ENCODE peak calls at places on chromosomes 3 and 15, in nine cellular contexts. One of them, this sample, is unnamed.

GRCh38 chr3:68631810-68632545 is 300.4 kb downstream of the TAFA4 start:
- DNase-seq in fibroblast of the aortic adventitia: no peak
- DNase-seq in astrocyte of the spinal cord: no peak
- DNase-seq in endodermal cell: peak
- DNase-seq in uterus: no peak
- DNase-seq in ascending aorta: no peak
- DNase-seq in ovary: no peak
- DNase-seq in thoracic aorta: no peak
- DNase-seq in A549: no peak
- DNase-seq in this sample: no peak

GRCh38 chr3:4355401-4356224 is 52.4 kb downstream of the SETMAR start:
- DNase-seq in ovary: peak
- DNase-seq in fibroblast of the aortic adventitia: no peak
- DNase-seq in astrocyte of the spinal cord: no peak
- DNase-seq in endodermal cell: no peak
- DNase-seq in uterus: peak
- DNase-seq in A549: no peak
- DNase-seq in ascending aorta: no peak
- DNase-seq in thoracic aorta: no peak
- DNase-seq in this sample: no peak

GRCh38 chr3:74756586-74756985 is 142.1 kb upstream of the CNTN3 start:
- DNase-seq in astrocyte of the spinal cord: no peak
- DNase-seq in A549: no peak
- DNase-seq in endodermal cell: no peak
- DNase-seq in uterus: no peak
- DNase-seq in ovary: no peak
- DNase-seq in ascending aorta: no peak
- DNase-seq in thoracic aorta: no peak
- DNase-seq in fibroblast of the aortic adventitia: no peak
- DNase-seq in this sample: no peak

GRCh38 chr3:137554242-137554641 is 209.9 kb upstream of the SOX14 start:
- DNase-seq in astrocyte of the spinal cord: no peak
- DNase-seq in A549: no peak
- DNase-seq in ovary: no peak
- DNase-seq in fibroblast of the aortic adventitia: no peak
- DNase-seq in thoracic aorta: no peak
- DNase-seq in uterus: no peak
- DNase-seq in ascending aorta: no peak
- DNase-seq in endodermal cell: no peak
- DNase-seq in this sample: no peak

GRCh38 chr15:33913459-33913858 is 54.8 kb upstream of the CHRM5 start:
- DNase-seq in fibroblast of the aortic adventitia: peak
- DNase-seq in uterus: no peak
- DNase-seq in ascending aorta: no peak
- DNase-seq in A549: no peak
- DNase-seq in endodermal cell: no peak
- DNase-seq in thoracic aorta: no peak
- DNase-seq in ovary: no peak
- DNase-seq in astrocyte of the spinal cord: no peak
- DNase-seq in this sample: no peak

GRCh38 chr3:173778246-173778645 is 380.7 kb downstream of the NLGN1 start:
- DNase-seq in thoracic aorta: no peak
- DNase-seq in endodermal cell: no peak
- DNase-seq in astrocyte of the spinal cord: no peak
- DNase-seq in ascending aorta: no peak
- DNase-seq in uterus: no peak
- DNase-seq in ovary: no peak
- DNase-seq in fibroblast of the aortic adventitia: no peak
- DNase-seq in A549: no peak
- DNase-seq in this sample: no peak

GRCh38 chr3:172061724-172062184 is 22.4 kb downstream of the FNDC3B start:
- DNase-seq in ascending aorta: no peak
- DNase-seq in endodermal cell: no peak
- DNase-seq in uterus: no peak
- DNase-seq in thoracic aorta: no peak
- DNase-seq in astrocyte of the spinal cord: peak
- DNase-seq in A549: no peak
- DNase-seq in ovary: no peak
- DNase-seq in fibroblast of the aortic adventitia: peak
- DNase-seq in this sample: peak

GRCh38 chr15:38299216-38299615 is 46.6 kb downstream of the SPRED1 start:
- DNase-seq in endodermal cell: no peak
- DNase-seq in A549: no peak
- DNase-seq in thoracic aorta: no peak
- DNase-seq in astrocyte of the spinal cord: peak
- DNase-seq in ascending aorta: no peak
- DNase-seq in ovary: no peak
- DNase-seq in uterus: no peak
- DNase-seq in fibroblast of the aortic adventitia: peak
- DNase-seq in this sample: peak

GRCh38 chr3:108070356-108070755 is 20.5 kb downstream of the CD47 start:
- DNase-seq in endodermal cell: no peak
- DNase-seq in uterus: no peak
- DNase-seq in A549: no peak
- DNase-seq in thoracic aorta: no peak
- DNase-seq in astrocyte of the spinal cord: no peak
- DNase-seq in ascending aorta: no peak
- DNase-seq in ovary: no peak
- DNase-seq in fibroblast of the aortic adventitia: no peak
- DNase-seq in this sample: no peak

GRCh38 chr15:97984157-97984556 is 23.7 kb downstream of the ARRDC4 start:
- DNase-seq in fibroblast of the aortic adventitia: peak
- DNase-seq in uterus: no peak
- DNase-seq in thoracic aorta: no peak
- DNase-seq in astrocyte of the spinal cord: no peak
- DNase-seq in endodermal cell: no peak
- DNase-seq in ascending aorta: no peak
- DNase-seq in A549: no peak
- DNase-seq in ovary: no peak
- DNase-seq in this sample: peak

GRCh38 chr15:58212909-58213526 is 74.8 kb downstream of the AQP9 start:
- DNase-seq in astrocyte of the spinal cord: peak
- DNase-seq in A549: peak
- DNase-seq in fibroblast of the aortic adventitia: peak
- DNase-seq in ovary: peak
- DNase-seq in endodermal cell: no peak
- DNase-seq in uterus: no peak
- DNase-seq in thoracic aorta: no peak
- DNase-seq in ascending aorta: no peak
- DNase-seq in this sample: peak

GRCh38 chr3:50675179-50676030 is 678 bp downstream of the DOCK3 start:
- DNase-seq in A549: no peak
- DNase-seq in endodermal cell: peak
- DNase-seq in ovary: no peak
- DNase-seq in astrocyte of the spinal cord: no peak
- DNase-seq in thoracic aorta: no peak
- DNase-seq in ascending aorta: no peak
- DNase-seq in fibroblast of the aortic adventitia: no peak
- DNase-seq in uterus: no peak
- DNase-seq in this sample: no peak

GRCh38 chr3:137035631-137036030 is 77.8 kb downstream of the IL20RB start:
- DNase-seq in thoracic aorta: no peak
- DNase-seq in ovary: no peak
- DNase-seq in ascending aorta: no peak
- DNase-seq in astrocyte of the spinal cord: no peak
- DNase-seq in endodermal cell: peak
- DNase-seq in uterus: no peak
- DNase-seq in fibroblast of the aortic adventitia: no peak
- DNase-seq in A549: peak
- DNase-seq in this sample: no peak

GRCh38 chr3:196246612-196247308 is 30.4 kb downstream of the SLC51A start:
- DNase-seq in astrocyte of the spinal cord: peak
- DNase-seq in endodermal cell: no peak
- DNase-seq in uterus: no peak
- DNase-seq in ovary: no peak
- DNase-seq in fibroblast of the aortic adventitia: peak
- DNase-seq in thoracic aorta: no peak
- DNase-seq in ascending aorta: no peak
- DNase-seq in A549: no peak
- DNase-seq in this sample: peak

GRCh38 chr3:16305121-16305541 is 40.1 kb downstream of the OXNAD1 start:
- DNase-seq in thoracic aorta: no peak
- DNase-seq in fibroblast of the aortic adventitia: no peak
- DNase-seq in A549: no peak
- DNase-seq in ovary: no peak
- DNase-seq in ascending aorta: no peak
- DNase-seq in endodermal cell: no peak
- DNase-seq in uterus: no peak
- DNase-seq in astrocyte of the spinal cord: no peak
- DNase-seq in this sample: no peak

GRCh38 chr3:51384145-51384729 is 854 bp upstream of the MANF start:
- DNase-seq in endodermal cell: no peak
- DNase-seq in uterus: no peak
- DNase-seq in A549: no peak
- DNase-seq in thoracic aorta: no peak
- DNase-seq in astrocyte of the spinal cord: no peak
- DNase-seq in ovary: peak
- DNase-seq in fibroblast of the aortic adventitia: no peak
- DNase-seq in ascending aorta: no peak
- DNase-seq in this sample: peak

GRCh38 chr3:167032267-167032876 is 347.7 kb downstream of the ZBBX start:
- DNase-seq in thoracic aorta: no peak
- DNase-seq in fibroblast of the aortic adventitia: peak
- DNase-seq in A549: no peak
- DNase-seq in uterus: no peak
- DNase-seq in endodermal cell: no peak
- DNase-seq in ovary: no peak
- DNase-seq in ascending aorta: no peak
- DNase-seq in astrocyte of the spinal cord: peak
- DNase-seq in this sample: peak

GRCh38 chr3:157089455-157090221 is 70.3 kb downstream of the CCNL1 start:
- DNase-seq in thoracic aorta: no peak
- DNase-seq in A549: no peak
- DNase-seq in ascending aorta: no peak
- DNase-seq in uterus: peak
- DNase-seq in astrocyte of the spinal cord: no peak
- DNase-seq in ovary: peak
- DNase-seq in fibroblast of the aortic adventitia: peak
- DNase-seq in endodermal cell: no peak
- DNase-seq in this sample: no peak

GRCh38 chr3:125032100-125032643 is 23.6 kb downstream of the HEG1 start:
- DNase-seq in A549: no peak
- DNase-seq in ovary: no peak
- DNase-seq in fibroblast of the aortic adventitia: no peak
- DNase-seq in uterus: no peak
- DNase-seq in endodermal cell: peak
- DNase-seq in astrocyte of the spinal cord: no peak
- DNase-seq in ascending aorta: no peak
- DNase-seq in thoracic aorta: no peak
- DNase-seq in this sample: no peak

GRCh38 chr3:30518201-30518864 is 88.1 kb upstream of the TGFBR2 start:
- DNase-seq in thoracic aorta: peak
- DNase-seq in uterus: peak
- DNase-seq in ovary: peak
- DNase-seq in astrocyte of the spinal cord: peak
- DNase-seq in A549: peak
- DNase-seq in ascending aorta: no peak
- DNase-seq in fibroblast of the aortic adventitia: peak
- DNase-seq in endodermal cell: no peak
- DNase-seq in this sample: peak

DNA sequence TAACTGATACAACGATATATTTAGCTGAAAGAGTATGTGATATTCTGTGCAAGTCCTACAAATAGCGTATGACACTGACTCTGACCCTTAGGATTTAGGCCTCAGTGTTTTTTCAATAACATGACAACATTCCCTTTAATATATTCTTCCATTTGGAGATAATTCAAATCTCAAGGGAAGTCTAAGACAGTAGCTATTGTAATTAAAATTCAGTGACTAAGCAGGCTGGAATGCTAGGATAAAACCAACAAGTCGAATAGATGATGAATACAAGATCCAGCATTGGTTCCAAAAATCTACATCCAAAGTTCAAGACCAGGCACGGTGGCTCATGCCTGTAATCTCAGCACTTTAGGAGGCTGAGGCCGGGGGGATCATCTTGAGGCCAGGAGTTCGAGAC is 56.2 kb downstream of the QTRT2 start:
- DNase-seq in astrocyte of the spinal cord: no peak
- DNase-seq in ovary: no peak
- DNase-seq in A549: no peak
- DNase-seq in ascending aorta: no peak
- DNase-seq in thoracic aorta: no peak
- DNase-seq in endodermal cell: no peak
- DNase-seq in fibroblast of the aortic adventitia: peak
- DNase-seq in uterus: no peak
- DNase-seq in this sample: peak
- TF ChIP-seq CTCF in astrocyte of the spinal cord: no peak
- TF ChIP-seq CTCF in ovary: no peak
- TF ChIP-seq CTCF in A549: no peak
- TF ChIP-seq CTCF in ascending aorta: no peak
- TF ChIP-seq CTCF in thoracic aorta: no peak
- TF ChIP-seq CTCF in endodermal cell: no peak
- TF ChIP-seq CTCF in fibroblast of the aortic adventitia: no peak
- TF ChIP-seq CTCF in uterus: no peak
- TF ChIP-seq CTCF in this sample: no peak

DNA sequence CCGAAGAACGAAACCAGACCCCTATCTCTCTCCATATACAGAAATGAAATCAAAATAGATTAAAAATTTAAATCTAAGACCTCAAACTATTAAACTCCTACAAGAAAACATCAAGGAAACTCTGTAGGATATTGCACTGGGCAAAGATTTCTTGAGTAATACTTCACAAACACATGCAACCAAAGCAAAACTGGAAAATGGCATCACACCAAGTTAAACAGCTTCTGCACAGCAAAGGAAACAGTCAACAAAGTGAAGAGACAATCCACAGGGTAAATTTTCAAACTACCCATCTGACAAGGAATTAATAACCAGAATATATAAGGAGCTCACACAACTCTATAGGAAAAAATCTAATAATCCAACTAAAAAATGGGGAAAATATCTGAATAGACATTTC is 29.4 kb downstream of the CCK start:
- DNase-seq in A549: no peak
- DNase-seq in fibroblast of the aortic adventitia: no peak
- DNase-seq in uterus: no peak
- DNase-seq in thoracic aorta: no peak
- DNase-seq in ovary: no peak
- DNase-seq in endodermal cell: no peak
- DNase-seq in astrocyte of the spinal cord: no peak
- DNase-seq in ascending aorta: no peak
- DNase-seq in this sample: no peak
- H3K4me3 ChIP-seq in A549: no peak
- H3K4me3 ChIP-seq in fibroblast of the aortic adventitia: no peak
- H3K4me3 ChIP-seq in uterus: no peak
- H3K4me3 ChIP-seq in thoracic aorta: no peak
- H3K4me3 ChIP-seq in ovary: no peak
- H3K4me3 ChIP-seq in endodermal cell: no peak
- H3K4me3 ChIP-seq in astrocyte of the spinal cord: no peak
- H3K4me3 ChIP-seq in ascending aorta: no peak
- H3K4me3 ChIP-seq in this sample: no peak

GRCh38 chr15:65385868-65386253 is 8.1 kb upstream of the IGDCC3 start:
- DNase-seq in ascending aorta: no peak
- DNase-seq in ovary: peak
- DNase-seq in fibroblast of the aortic adventitia: peak
- DNase-seq in uterus: peak
- DNase-seq in astrocyte of the spinal cord: no peak
- DNase-seq in thoracic aorta: no peak
- DNase-seq in endodermal cell: no peak
- DNase-seq in A549: no peak
- DNase-seq in this sample: no peak
- TF ChIP-seq CTCF in ascending aorta: no peak
- TF ChIP-seq CTCF in ovary: no peak
- TF ChIP-seq CTCF in fibroblast of the aortic adventitia: no peak
- TF ChIP-seq CTCF in uterus: no peak
- TF ChIP-seq CTCF in astrocyte of the spinal cord: no peak
- TF ChIP-seq CTCF in thoracic aorta: peak
- TF ChIP-seq CTCF in endodermal cell: no peak
- TF ChIP-seq CTCF in A549: no peak
- TF ChIP-seq CTCF in this sample: no peak

GRCh38 chr3:189631409-189631808 is 220 bp downstream of the TP63 start:
- DNase-seq in fibroblast of the aortic adventitia: no peak
- DNase-seq in A549: peak
- DNase-seq in astrocyte of the spinal cord: no peak
- DNase-seq in endodermal cell: no peak
- DNase-seq in uterus: no peak
- DNase-seq in ovary: no peak
- DNase-seq in thoracic aorta: no peak
- DNase-seq in ascending aorta: no peak
- DNase-seq in this sample: no peak
- H3K4me3 ChIP-seq in fibroblast of the aortic adventitia: no peak
- H3K4me3 ChIP-seq in A549: peak
- H3K4me3 ChIP-seq in astrocyte of the spinal cord: no peak
- H3K4me3 ChIP-seq in endodermal cell: no peak
- H3K4me3 ChIP-seq in uterus: no peak
- H3K4me3 ChIP-seq in ovary: no peak
- H3K4me3 ChIP-seq in thoracic aorta: no peak
- H3K4me3 ChIP-seq in ascending aorta: no peak
- H3K4me3 ChIP-seq in this sample: no peak